ENCODE peak calls at places on chromosomes 2 and 18, in four cellular contexts. Q, S, X and Z are unnamed samples.

GRCh38 chr2:189702071-189702470 is 27.6 kb downstream of the ANKAR start:
- DNase-seq in Q (no peak), S (no peak), X (no peak), Z (no peak)

GRCh38 chr2:183025993-183026392 is 12.3 kb downstream of the NCKAP1 start:
- DNase-seq in Q (no peak), S (no peak), X (no peak), Z (no peak)

GRCh38 chr2:171432206-171432968 is 1.4 kb downstream of the METTL8 start:
- DNase-seq in Q (no peak), S (peak), X (no peak), Z (no peak)

GRCh38 chr2:177692828-177693269 is 300.3 kb downstream of the AGPS start:
- DNase-seq in Q (no peak), S (no peak), X (no peak), Z (no peak)

GRCh38 chr18:13273800-13274199 is 55.2 kb downstream of the LDLRAD4 start:
- DNase-seq in Q (peak), S (peak), X (no peak), Z (peak)

GRCh38 chr2:27664245-27664574 is 521 bp downstream of the SLC4A1AP start:
- DNase-seq in Q (no peak), S (no peak), X (no peak), Z (no peak)

GRCh38 chr2:28406276-28407096 is 13.8 kb downstream of the FOSL2 start:
- DNase-seq in Q (peak), S (peak), X (peak), Z (peak)

GRCh38 chr2:29184531-29184930 is 69.3 kb downstream of the CLIP4 start:
- DNase-seq in Q (no peak), S (no peak), X (no peak), Z (no peak)

GRCh38 chr2:111617804-111618576 is 266.0 kb downstream of the ANAPC1 start:
- DNase-seq in Q (no peak), S (no peak), X (no peak), Z (peak)

GRCh38 chr2:8882094-8882493 is 44.7 kb upstream of the KIDINS220 start:
- DNase-seq in Q (no peak), S (no peak), X (no peak), Z (no peak)

GRCh38 chr2:8856176-8856575 is 18.8 kb upstream of the KIDINS220 start:
- DNase-seq in Q (no peak), S (no peak), X (no peak), Z (no peak)

GRCh38 chr2:179460101-179460500 is 195.5 kb upstream of the SESTD1 start:
- DNase-seq in Q (no peak), S (no peak), X (no peak), Z (no peak)

GRCh38 chr2:8849322-8849721 is 11.9 kb upstream of the KIDINS220 start:
- DNase-seq in Q (no peak), S (no peak), X (no peak), Z (no peak)

GRCh38 chr2:237118025-237118424 is 32.3 kb downstream of the COPS8 start:
- DNase-seq in Q (no peak), S (no peak), X (no peak), Z (no peak)

GRCh38 chr2:158432117-158432516 is 24.4 kb downstream of the CCDC148 start:
- DNase-seq in Q (no peak), S (no peak), X (no peak), Z (no peak)

GRCh38 chr2:39099820-39100728 is 20.8 kb downstream of the SOS1 start:
- DNase-seq in Q (no peak), S (peak), X (no peak), Z (no peak)

GRCh38 chr2:151306621-151307020 is 17.2 kb upstream of the NMI start:
- DNase-seq in Q (no peak), S (no peak), X (no peak), Z (no peak)

GRCh38 chr2:236965021-236965840 is 120.5 kb upstream of the COPS8 start:
- DNase-seq in Q (no peak), S (no peak), X (no peak), Z (no peak)

GRCh38 chr2:109591236-109591635 is 22.5 kb downstream of the SEPTIN10 start:
- DNase-seq in Q (no peak), S (no peak), X (no peak), Z (no peak)

GRCh38 chr18:65750421-65751144 is at the start of gene CDH7:
- DNase-seq in Q (no peak), S (no peak), X (no peak), Z (no peak)

GRCh38 chr2:23346029-23346428 is 39.0 kb upstream of the KLHL29 start:
- DNase-seq in Q (no peak), S (no peak), X (no peak), Z (no peak)

GRCh38 chr18:14943967-14944636 is 196.1 kb downstream of the ANKRD30B start:
- DNase-seq in Q (no peak), S (no peak), X (no peak), Z (peak)

GRCh38 chr2:28564346-28564745 is 68.5 kb downstream of the PLB1 start:
- DNase-seq in Q (no peak), S (no peak), X (no peak), Z (no peak)

GRCh38 chr2:170818294-170819104 is 1.8 kb downstream of the GAD1 start:
- DNase-seq in Q (no peak), S (peak), X (no peak), Z (no peak)

GRCh38 chr18:33210575-33211189 is 229.8 kb downstream of the CCDC178 start:
- DNase-seq in Q (no peak), S (no peak), X (no peak), Z (no peak)

GRCh38 chr18:79803611-79804051 is 5.9 kb downstream of the KCNG2 start:
- DNase-seq in Q (no peak), S (no peak), X (no peak), Z (peak)

GRCh38 chr18:5538541-5538940 is 5.3 kb downstream of the EPB41L3 start:
- DNase-seq in Q (no peak), S (no peak), X (no peak), Z (no peak)